ENCODE peak calls at places on chromosome X, in nine cellular contexts. A is HCEC 1CT; T is astrocyte of the spinal cord; I is effector CD4-positive, alpha-beta T cell; E is H9; P is fibroblast of mammary gland; R is A172; W is AG04449; L is brain microvascular endothelial cell. Z is an unnamed sample.

GRCh38 chrX:24210190-24210589 is 60.7 kb downstream of the ZFX start:
- DNase-seq in A (no peak), T (no peak), I (no peak), E (no peak), P (no peak), R (no peak), W (no peak), L (no peak), Z (no peak)

GRCh38 chrX:153853180-153853901 is 23.0 kb upstream of the PDZD4 start:
- DNase-seq in A (no peak), T (no peak), I (no peak), E (no peak), P (no peak), R (no peak), W (no peak), L (no peak), Z (no peak)

GRCh38 chrX:38939067-38939466 is 137.8 kb downstream of the MID1IP1 start:
- DNase-seq in A (peak), T (peak), I (no peak), E (no peak), P (peak), R (no peak), W (no peak), L (no peak), Z (no peak)

GRCh38 chrX:20620301-20620700 is 353.6 kb upstream of the RPS6KA3 start:
- DNase-seq in A (peak), T (peak), I (no peak), E (no peak), P (peak), R (peak), W (no peak), L (peak), Z (no peak)

GRCh38 chrX:46317158-46317557 is 228.1 kb downstream of the ZNF674 start:
- DNase-seq in A (no peak), T (no peak), I (no peak), E (no peak), P (no peak), R (no peak), W (no peak), L (no peak), Z (no peak)

GRCh38 chrX:46573331-46573895 is at the start of gene CHST7:
- DNase-seq in A (peak), T (peak), I (peak), E (peak), P (peak), R (peak), W (no peak), L (peak), Z (peak)

GRCh38 chrX:139094671-139095592 is 383.4 kb upstream of the FGF13 start:
- DNase-seq in A (peak), T (no peak), I (no peak), E (no peak), P (peak), R (no peak), W (no peak), L (no peak), Z (no peak)

GRCh38 chrX:9642270-9642995 is 123.2 kb downstream of the GPR143 start:
- DNase-seq in A (no peak), T (no peak), I (no peak), E (no peak), P (no peak), R (no peak), W (no peak), L (no peak), Z (no peak)

GRCh38 chrX:83759872-83760271 is 101.1 kb upstream of the CYLC1 start:
- DNase-seq in A (no peak), T (no peak), I (no peak), E (no peak), P (peak), R (no peak), W (no peak), L (no peak), Z (no peak)

GRCh38 chrX:68511255-68511654 is 12.4 kb downstream of the YIPF6 start:
- DNase-seq in A (peak), T (peak), I (peak), E (no peak), P (peak), R (peak), W (no peak), L (peak), Z (no peak)

GRCh38 chrX:34874763-34875162 is 67.8 kb upstream of the FAM47B start:
- DNase-seq in A (no peak), T (no peak), I (no peak), E (no peak), P (no peak), R (no peak), W (no peak), L (no peak), Z (no peak)

Z was measured in effector memory CD4-positive, alpha-beta T cell.